ENCODE peak calls at places on chromosomes 16 and 17, in seven cellular contexts. E is trophoblast cell, O is IMR-90, A is H1, P is neuronal stem cell, K is mesenchymal stem cell, W is H9. V is an unnamed sample.

GRCh38 chr17:27352481-27353460 is 58.9 kb downstream of the WSB1 start:
- DNase-seq in E (peak), O (peak), A (no peak), P (no peak), K (no peak), W (no peak), V (peak)

GRCh38 chr17:80751460-80752368 is 207.1 kb downstream of the RPTOR start:
- DNase-seq in E (peak), O (peak), A (no peak), P (peak), K (peak), W (no peak), V (peak)

GRCh38 chr16:3157229-3158013 is 22.6 kb downstream of the ZNF213 start:
- DNase-seq in E (peak), O (peak), A (peak), P (peak), K (peak), W (peak), V (peak)

GRCh38 chr17:33109331-33110072 is 117.9 kb downstream of the SPACA3 start:
- DNase-seq in E (no peak), O (no peak), A (no peak), P (no peak), K (no peak), W (no peak), V (no peak)

GRCh38 chr16:84898447-84898846 is 78.7 kb downstream of the CRISPLD2 start:
- DNase-seq in E (no peak), O (peak), A (no peak), P (no peak), K (no peak), W (no peak), V (no peak)

GRCh38 chr17:37090941-37091340 is 142.2 kb downstream of the AATF start:
- DNase-seq in E (peak), O (no peak), A (no peak), P (no peak), K (no peak), W (no peak), V (no peak)

GRCh38 chr17:32912218-32912897 is 15.6 kb upstream of the TMEM98 start:
- DNase-seq in E (peak), O (peak), A (no peak), P (no peak), K (peak), W (peak), V (peak)

GRCh38 chr17:75031972-75032895 is 14.5 kb downstream of the ATP5PD start:
- DNase-seq in E (peak), O (peak), A (peak), P (no peak), K (peak), W (peak), V (peak)

GRCh38 chr16:66248096-66248495 is 118.4 kb upstream of the CDH5 start:
- DNase-seq in E (no peak), O (peak), A (no peak), P (no peak), K (peak), W (no peak), V (no peak)

GRCh38 chr17:45414997-45415881 is 17.4 kb downstream of the ARHGAP27 start:
- DNase-seq in E (no peak), O (no peak), A (no peak), P (no peak), K (no peak), W (peak), V (no peak)

GRCh38 chr16:73172621-73173312 is 124.8 kb upstream of the ZFHX3 start:
- DNase-seq in E (peak), O (peak), A (peak), P (no peak), K (peak), W (peak), V (peak)

GRCh38 chr16:4664538-4665418 is 28.6 kb upstream of the NUDT16L1 start:
- DNase-seq in E (no peak), O (no peak), A (no peak), P (no peak), K (no peak), W (peak), V (peak)

GRCh38 chr17:76085731-76086366 is 6.9 kb downstream of the ZACN start:
- DNase-seq in E (no peak), O (no peak), A (no peak), P (no peak), K (no peak), W (no peak), V (no peak)

GRCh38 chr17:75571197-75571884 is 16.3 kb upstream of the MYO15B start:
- DNase-seq in E (peak), O (peak), A (no peak), P (no peak), K (peak), W (no peak), V (no peak)

GRCh38 chr16:85201566-85201965 is 89.3 kb upstream of the CIBAR2 start:
- DNase-seq in E (no peak), O (peak), A (no peak), P (no peak), K (no peak), W (no peak), V (no peak)

GRCh38 chr17:57201481-57201880 is 54.8 kb upstream of the MSI2 start:
- DNase-seq in E (peak), O (no peak), A (no peak), P (no peak), K (no peak), W (no peak), V (no peak)

GRCh38 chr17:35879748-35880654 is at the start of gene CCL5:
- DNase-seq in E (peak), O (peak), A (no peak), P (no peak), K (no peak), W (no peak), V (no peak)

GRCh38 chr16:84029297-84030096 is 13.1 kb downstream of the SLC38A8 start:
- DNase-seq in E (no peak), O (no peak), A (no peak), P (no peak), K (no peak), W (no peak), V (no peak)

GRCh38 chr17:65547253-65547670 is 14.2 kb downstream of the AXIN2 start:
- DNase-seq in E (no peak), O (peak), A (no peak), P (no peak), K (no peak), W (no peak), V (no peak)

GRCh38 chr17:2892305-2892971 is 96.2 kb downstream of the RAP1GAP2 start:
- DNase-seq in E (peak), O (peak), A (no peak), P (no peak), K (peak), W (peak), V (peak)

GRCh38 chr16:53068423-53068833 is 13.6 kb downstream of the CHD9 start:
- DNase-seq in E (no peak), O (no peak), A (no peak), P (no peak), K (no peak), W (no peak), V (no peak)

GRCh38 chr17:56023851-56024250 is 129.4 kb upstream of the ANKFN1 start:
- DNase-seq in E (no peak), O (no peak), A (no peak), P (no peak), K (no peak), W (no peak), V (no peak)

GRCh38 chr17:17359271-17359670 is 56.1 kb downstream of the NT5M start:
- DNase-seq in E (no peak), O (no peak), A (no peak), P (no peak), K (no peak), W (no peak), V (no peak)

GRCh38 chr17:76119409-76120371 is 16.1 kb upstream of the EXOC7 start:
- DNase-seq in E (no peak), O (no peak), A (no peak), P (no peak), K (no peak), W (no peak), V (no peak)

GRCh38 chr17:66855204-66855603 is 20.3 kb downstream of the CACNG5 start:
- DNase-seq in E (peak), O (no peak), A (peak), P (no peak), K (no peak), W (peak), V (no peak)

GRCh38 chr17:48835971-48836370 is 5.1 kb downstream of the CALCOCO2 start:
- DNase-seq in E (no peak), O (no peak), A (no peak), P (no peak), K (no peak), W (no peak), V (no peak)

GRCh38 chr17:27579897-27580321 is 51.1 kb upstream of the LGALS9 start:
- DNase-seq in E (peak), O (no peak), A (no peak), P (no peak), K (no peak), W (no peak), V (no peak)

GRCh38 chr17:63984206-63984605 is 11.5 kb upstream of the SCN4A start:
- DNase-seq in E (no peak), O (peak), A (no peak), P (no peak), K (no peak), W (no peak), V (no peak)

GRCh38 chr17:59367657-59368045 is 36.2 kb downstream of the YPEL2 start:
- DNase-seq in E (peak), O (no peak), A (no peak), P (no peak), K (peak), W (no peak), V (peak)

GRCh38 chr17:83067718-83068261 is 11.6 kb upstream of the METRNL start:
- DNase-seq in E (peak), O (peak), A (peak), P (no peak), K (no peak), W (no peak), V (no peak)

GRCh38 chr16:53022374-53022773 is 30.3 kb downstream of the CHD9NB start:
- DNase-seq in E (peak), O (peak), A (peak), P (peak), K (peak), W (peak), V (peak)

GRCh38 chr17:81234940-81235821 is 3.7 kb downstream of the TEPSIN start:
- DNase-seq in E (no peak), O (no peak), A (no peak), P (no peak), K (no peak), W (no peak), V (no peak)

GRCh38 chr17:4968916-4969550 is 1.4 kb upstream of the SPAG7 start:
- DNase-seq in E (peak), O (peak), A (no peak), P (no peak), K (peak), W (no peak), V (peak)

GRCh38 chr17:55187371-55187770 is 77.4 kb upstream of the HLF start:
- DNase-seq in E (no peak), O (no peak), A (no peak), P (no peak), K (no peak), W (no peak), V (peak)

GRCh38 chr17:17613708-17614114 is 22.2 kb upstream of the PEMT start:
- DNase-seq in E (peak), O (peak), A (peak), P (peak), K (peak), W (peak), V (peak)

DNA sequence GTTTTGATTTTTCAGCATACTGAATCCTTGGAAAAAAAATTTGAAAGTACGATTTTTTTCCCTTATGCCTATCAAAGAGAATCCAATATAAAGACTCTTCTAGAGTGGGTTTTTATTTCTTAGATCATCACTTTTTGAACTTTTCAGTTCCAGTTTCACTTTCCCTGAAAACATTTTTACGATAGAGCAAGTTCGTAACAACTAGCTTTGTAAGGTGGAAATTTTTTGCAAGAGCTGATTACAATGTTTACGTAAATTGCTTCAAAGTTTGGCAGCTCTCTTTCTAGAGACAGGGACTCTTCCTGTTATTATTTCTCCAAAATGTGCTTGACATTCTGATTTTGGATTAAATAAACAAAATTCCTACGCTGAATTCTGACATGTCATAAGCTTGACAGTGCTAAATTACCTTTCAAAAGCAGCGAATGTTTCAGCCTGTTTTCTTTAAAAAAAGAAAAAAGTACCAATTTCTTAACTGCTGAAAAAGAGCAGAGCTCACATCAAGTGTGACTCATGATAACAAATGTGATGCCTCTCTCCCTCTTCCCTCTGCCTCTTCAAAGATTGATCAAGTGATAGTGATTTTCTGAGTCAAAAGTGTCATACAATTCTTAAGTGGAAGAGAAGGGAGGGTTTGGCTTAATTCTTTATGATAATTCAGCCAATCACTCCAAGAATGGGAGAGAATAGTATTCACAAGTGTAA is 175.2 kb downstream of the KCNJ2 start:
- DNase-seq in E (peak), O (peak), A (no peak), P (no peak), K (peak), W (no peak), V (no peak)
- H2AK5ac ChIP-seq in E (no peak), O (no peak), A (no peak), P (no peak), K (no peak), W (no peak), V (no peak)

GRCh38 chr17:77174928-77175720 is 34.4 kb downstream of the SEC14L1 start:
- DNase-seq in E (no peak), O (no peak), A (no peak), P (no peak), K (no peak), W (no peak), V (no peak)

GRCh38 chr17:77178586-77178985 is 37.8 kb downstream of the SEC14L1 start:
- DNase-seq in E (no peak), O (no peak), A (no peak), P (no peak), K (no peak), W (no peak), V (no peak)

GRCh38 chr17:77177002-77177401 is 36.2 kb downstream of the SEC14L1 start:
- DNase-seq in E (peak), O (no peak), A (no peak), P (no peak), K (no peak), W (no peak), V (no peak)

GRCh38 chr17:77180503-77181330 is 39.9 kb downstream of the SEC14L1 start:
- DNase-seq in E (no peak), O (no peak), A (no peak), P (no peak), K (no peak), W (no peak), V (no peak)

GRCh38 chr17:77178050-77178449 is 37.3 kb downstream of the SEC14L1 start:
- DNase-seq in E (no peak), O (no peak), A (no peak), P (no peak), K (no peak), W (no peak), V (no peak)
- H2AK5ac ChIP-seq in E (no peak), O (no peak), A (no peak), P (no peak), K (no peak), W (no peak), V (no peak)

DNA sequence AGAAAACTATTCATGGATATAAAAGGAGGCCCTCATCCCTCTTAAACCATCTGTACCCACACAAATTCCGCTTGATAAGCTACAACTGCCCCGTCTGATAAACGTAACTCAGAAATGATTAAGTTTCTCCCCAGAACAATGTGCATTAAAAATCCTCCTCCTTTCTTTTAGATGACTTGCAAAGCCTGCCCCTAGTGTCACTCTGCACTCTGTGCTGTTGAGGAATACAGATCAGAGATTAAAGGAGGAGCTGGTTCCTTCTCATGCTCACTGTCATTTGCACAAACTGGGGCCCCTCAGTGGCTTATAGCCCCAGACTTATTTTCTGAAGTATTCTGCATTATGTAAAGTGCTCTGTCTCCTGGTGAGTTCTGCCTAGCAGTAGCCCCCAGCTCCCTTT is 33.3 kb downstream of the CDRT15 start:
- DNase-seq in E (no peak), O (peak), A (no peak), P (no peak), K (no peak), W (no peak), V (peak)
- H2AK5ac ChIP-seq in E (no peak), O (no peak), A (no peak), P (no peak), K (no peak), W (no peak), V (no peak)

GRCh38 chr16:1808691-1809090 is 15.2 kb upstream of the IGFALS start:
- DNase-seq in E (no peak), O (no peak), A (no peak), P (no peak), K (no peak), W (no peak), V (no peak)
- H2AK5ac ChIP-seq in E (no peak), O (no peak), A (no peak), P (no peak), K (no peak), W (no peak), V (no peak)

GRCh38 chr16:11566398-11566797 is 20.3 kb downstream of the LITAF start:
- DNase-seq in E (no peak), O (no peak), A (no peak), P (no peak), K (no peak), W (no peak), V (no peak)

GRCh38 chr16:11563493-11564040 is 23.2 kb downstream of the LITAF start:
- DNase-seq in E (no peak), O (no peak), A (no peak), P (no peak), K (no peak), W (no peak), V (peak)

GRCh38 chr16:11562941-11563340 is 23.8 kb downstream of the LITAF start:
- DNase-seq in E (no peak), O (no peak), A (no peak), P (no peak), K (no peak), W (no peak), V (no peak)

GRCh38 chr16:11564046-11564926 is 22.4 kb downstream of the LITAF start:
- DNase-seq in E (no peak), O (no peak), A (no peak), P (no peak), K (no peak), W (no peak), V (no peak)

DNA sequence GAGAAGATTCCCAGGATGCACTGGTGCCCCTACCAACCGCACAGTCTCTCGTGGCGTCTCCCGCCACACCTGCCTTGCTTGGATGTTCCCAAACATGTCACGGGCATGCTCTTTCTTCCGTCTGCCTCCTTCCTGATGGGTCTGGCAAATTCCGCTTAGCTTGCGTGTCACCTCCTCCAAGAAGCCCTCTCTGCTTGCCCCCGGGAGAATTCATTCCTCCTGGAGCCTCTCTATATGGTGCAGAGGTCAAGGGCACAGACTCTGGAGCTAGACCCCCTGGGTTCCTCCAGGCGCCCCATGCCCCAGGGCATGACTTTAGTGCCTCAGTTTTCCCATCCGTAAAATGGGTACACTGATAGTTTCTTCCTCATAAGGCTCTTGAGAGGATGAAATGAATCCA is 21.1 kb downstream of the LITAF start:
- DNase-seq in E (no peak), O (no peak), A (no peak), P (no peak), K (no peak), W (no peak), V (no peak)
- H2AK5ac ChIP-seq in E (no peak), O (no peak), A (no peak), P (no peak), K (no peak), W (no peak), V (no peak)

GRCh38 chr17:30292490-30292858 is 730 bp upstream of the BLMH start:
- DNase-seq in E (no peak), O (no peak), A (no peak), P (no peak), K (no peak), W (no peak), V (no peak)

GRCh38 chr17:30291571-30292489 is at the start of gene BLMH:
- DNase-seq in E (peak), O (peak), A (peak), P (peak), K (peak), W (peak), V (peak)

GRCh38 chr17:30296499-30297038 is 4.8 kb upstream of the BLMH start:
- DNase-seq in E (peak), O (no peak), A (no peak), P (no peak), K (no peak), W (no peak), V (no peak)

GRCh38 chr17:30290077-30290476 is 1.7 kb downstream of the BLMH start:
- DNase-seq in E (no peak), O (no peak), A (no peak), P (no peak), K (no peak), W (no peak), V (no peak)

GRCh38 chr17:30290696-30291570 is 811 bp downstream of the BLMH start:
- DNase-seq in E (peak), O (peak), A (no peak), P (peak), K (peak), W (peak), V (peak)
- H2AK5ac ChIP-seq in E (no peak), O (peak), A (no peak), P (no peak), K (no peak), W (no peak), V (no peak)